ENCODE peak calls at places on chromosomes 12 and 14, in ten cellular contexts. T is ovary, O is stomach, L is mucosa of descending colon, V is lung, G is heart left ventricle, W is hepatocyte, J is upper lobe of left lung, F is IMR-90, U is body of pancreas. Q is an unnamed sample.

GRCh38 chr14:36829547-36829946 is 167.9 kb downstream of the PAX9 start:
- DNase-seq in U (no peak), L (no peak), G (no peak), J (no peak), F (no peak), V (no peak), O (no peak), T (no peak), W (no peak), Q (no peak)

GRCh38 chr14:89160437-89160836 is 256.6 kb downstream of the FOXN3 start:
- DNase-seq in U (no peak), O (no peak), V (no peak), L (no peak), W (no peak), F (no peak), G (no peak), T (no peak), J (no peak), Q (no peak)

GRCh38 chr14:89707086-89707485 is 247.4 kb downstream of the EFCAB11 start:
- DNase-seq in F (no peak), T (no peak), O (no peak), J (no peak), L (no peak), U (no peak), V (no peak), G (no peak), W (no peak), Q (no peak)

GRCh38 chr14:74867673-74868072 is 8.3 kb downstream of the PROX2 start:
- DNase-seq in J (no peak), L (no peak), T (no peak), V (no peak), W (no peak), F (peak; percentile 28), U (no peak), O (no peak), G (no peak), Q (no peak)

GRCh38 chr12:104596128-104596799 is 139.5 kb downstream of the CHST11 start:
- DNase-seq in O (no peak), T (no peak), J (no peak), U (no peak), L (no peak), G (peak; percentile 39), W (peak; percentile 42), F (peak; percentile 86), V (peak; percentile 34), Q (no peak)

GRCh38 chr12:45536254-45536653 is 193.3 kb upstream of the ARID2 start:
- DNase-seq in W (no peak), U (no peak), O (no peak), V (no peak), T (no peak), L (no peak), J (no peak), F (no peak), G (no peak), Q (no peak)

GRCh38 chr14:52033131-52033642 is 35.7 kb downstream of the NID2 start:
- DNase-seq in V (no peak), W (no peak), O (no peak), F (peak; percentile 55), T (no peak), G (no peak), L (no peak), J (no peak), U (peak; percentile 57), Q (no peak)

GRCh38 chr12:108305520-108305919 is 33.6 kb downstream of the CMKLR1 start:
- DNase-seq in O (peak; percentile 46), U (peak; percentile 65), L (peak; percentile 64), G (peak; percentile 96), F (peak; percentile 71), T (peak; percentile 80), V (peak; percentile 73), W (peak; percentile 78), J (no peak), Q (no peak)

GRCh38 chr12:1457901-1458300 is 136.5 kb downstream of the FBXL14 start:
- DNase-seq in W (no peak), L (no peak), F (peak; percentile 90), G (peak; percentile 58), O (no peak), T (no peak), U (no peak), J (no peak), V (no peak), Q (no peak)

GRCh38 chr12:124380793-124381453 is 86.0 kb downstream of the RFLNA start:
- DNase-seq in L (no peak), G (no peak), O (no peak), W (no peak), F (no peak), U (no peak), T (no peak), J (peak; percentile 3), V (no peak), Q (no peak)

GRCh38 chr12:124377981-124378509 is 83.2 kb downstream of the RFLNA start:
- DNase-seq in T (no peak), L (no peak), W (no peak), U (no peak), O (no peak), J (peak; percentile 79), V (no peak), F (no peak), G (no peak), Q (no peak)

GRCh38 chr12:124381454-124382207 is 86.7 kb downstream of the RFLNA start:
- DNase-seq in G (peak; percentile 95), V (peak; percentile 90), F (peak; percentile 59), T (peak; percentile 96), U (peak; percentile 91), O (peak; percentile 92), W (peak; percentile 47), L (peak; percentile 91), J (peak; percentile 97), Q (peak; percentile 51)

GRCh38 chr12:124379379-124379937 is 84.6 kb downstream of the RFLNA start:
- DNase-seq in J (peak; percentile 48), F (no peak), W (no peak), L (no peak), U (no peak), T (peak; percentile 46), V (no peak), G (no peak), O (no peak), Q (no peak)

GRCh38 chr12:124379938-124380754 is 85.3 kb downstream of the RFLNA start:
- DNase-seq in J (peak; percentile 86), F (peak; percentile 89), G (peak; percentile 85), O (peak; percentile 50), V (no peak), T (peak; percentile 85), L (no peak), W (peak; percentile 73), U (no peak), Q (no peak)
- TF ChIP-seq CTCF in J (peak; percentile 46), F (peak; percentile 62), G (peak; percentile 61), O (peak; percentile 36), V (no peak), T (peak; percentile 90), L (no peak), W (peak; percentile 52), U (no peak), Q (peak; percentile 1)

GRCh38 chr12:120259418-120260202 is 5.9 kb downstream of the PXN start:
- DNase-seq in O (no peak), J (no peak), L (no peak), F (peak; percentile 38), U (no peak), V (no peak), W (no peak), T (no peak), G (no peak), Q (no peak)
- H3K4me1 ChIP-seq in O (peaks cover 100% of the 10 kb centered on the region), J (peaks cover 100% of the 10 kb centered on the region), L (peaks cover 32% of the 10 kb centered on the region), F (peaks cover 40% of the 10 kb centered on the region), U (peaks cover 80% of the 10 kb centered on the region), V (peaks cover 17% of the 10 kb centered on the region), W (peaks cover 47% of the 10 kb centered on the region), T (peaks cover 25% of the 10 kb centered on the region), G (peaks cover 94% of the 10 kb centered on the region), Q (peaks cover 46% of the 10 kb centered on the region)

GRCh38 chr14:69376439-69376838 is 21.7 kb downstream of the ERH start:
- DNase-seq in F (peak; percentile 77), L (no peak), V (no peak), J (no peak), W (no peak), G (no peak), U (no peak), O (no peak), T (no peak), Q (no peak)
- TF ChIP-seq CTCF in F (no peak), L (no peak), V (no peak), J (no peak), W (no peak), G (no peak), U (no peak), O (no peak), T (no peak), Q (no peak)

GRCh38 chr14:22513066-22513812 is 75.8 kb downstream of the DAD1 start:
- DNase-seq in J (no peak), O (no peak), L (no peak), G (no peak), V (no peak), T (no peak), U (no peak), W (no peak), F (no peak), Q (no peak)

GRCh38 chr14:22510527-22511110 is 78.4 kb downstream of the DAD1 start:
- DNase-seq in O (no peak), G (no peak), J (no peak), F (peak; percentile 74), W (no peak), T (no peak), L (no peak), U (no peak), V (no peak), Q (no peak)

GRCh38 chr14:22509751-22510300 is 79.2 kb downstream of the DAD1 start:
- DNase-seq in L (no peak), U (no peak), W (no peak), T (no peak), F (no peak), G (no peak), V (no peak), O (no peak), J (no peak), Q (no peak)

GRCh38 chr14:22509036-22509709 is 79.9 kb downstream of the DAD1 start:
- DNase-seq in F (no peak), U (no peak), W (no peak), O (no peak), G (no peak), J (no peak), V (no peak), L (no peak), T (no peak), Q (no peak)

DNA sequence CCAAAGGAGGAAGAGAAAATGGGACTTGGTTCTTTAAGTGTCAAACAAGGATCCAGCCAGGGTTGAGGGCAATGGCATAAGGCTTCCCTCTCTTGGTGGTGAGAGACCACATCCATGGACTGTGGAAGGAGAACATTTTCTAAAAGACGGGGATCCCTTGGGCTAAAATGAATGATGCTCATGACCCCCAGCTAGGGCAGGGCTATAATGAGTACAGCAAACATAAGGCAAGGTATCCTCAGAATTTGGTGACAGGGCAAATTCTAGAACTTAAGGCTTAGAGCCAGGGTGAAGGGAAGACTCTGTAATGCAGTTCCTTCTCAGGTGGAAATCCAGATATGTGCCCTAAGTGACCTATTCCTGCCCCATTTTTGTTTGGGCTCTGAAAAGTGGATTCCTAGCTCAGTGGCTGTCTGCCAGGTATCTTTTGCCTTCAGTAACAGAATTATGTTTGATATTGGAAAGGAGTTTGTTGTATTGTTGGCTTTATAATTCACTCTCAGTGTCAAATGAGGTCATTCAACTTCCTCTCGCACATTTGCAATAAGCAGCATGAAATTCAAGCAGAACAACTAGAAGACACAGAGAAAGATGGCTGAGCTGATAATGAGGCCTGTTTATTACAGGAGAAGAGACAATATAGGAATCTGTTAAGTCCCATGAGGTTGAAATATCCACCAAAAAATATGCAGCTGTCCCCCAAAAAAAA is 76.8 kb downstream of the DAD1 start:
- DNase-seq in U (no peak), F (no peak), J (no peak), W (no peak), T (no peak), V (no peak), O (no peak), L (no peak), G (no peak), Q (no peak)
- H3K4me1 ChIP-seq in U (peaks cover 19% of the 10 kb centered on the region), F (peaks cover 4% of the 10 kb centered on the region), J (no peaks in the 10 kb centered on the region), W (peaks cover 23% of the 10 kb centered on the region), T (peaks cover 3% of the 10 kb centered on the region), V (peaks cover 22% of the 10 kb centered on the region), O (peaks cover 65% of the 10 kb centered on the region), L (no peaks in the 10 kb centered on the region), G (peaks cover 36% of the 10 kb centered on the region), Q (peaks cover 18% of the 10 kb centered on the region)

Q was measured in Caco-2.